ENCODE peak calls at places on chromosome 12, in five cellular contexts. One of them, this sample, is unnamed.

GRCh38 chr12:105534068-105534467 is 203.6 kb downstream of the C12orf75 start:
- DNase-seq in H9: no peak
- DNase-seq in H1: no peak
- DNase-seq in trophoblast cell: no peak
- DNase-seq in neuronal stem cell: no peak
- DNase-seq in this sample: no peak

GRCh38 chr12:32115404-32116104 is 8.9 kb downstream of the BICD1 start:
- DNase-seq in H9: peak
- DNase-seq in H1: no peak
- DNase-seq in trophoblast cell: no peak
- DNase-seq in neuronal stem cell: no peak
- DNase-seq in this sample: peak

GRCh38 chr12:48532601-48533000 is 7.2 kb downstream of the OR8S1 start:
- DNase-seq in H9: no peak
- DNase-seq in H1: no peak
- DNase-seq in trophoblast cell: no peak
- DNase-seq in neuronal stem cell: no peak
- DNase-seq in this sample: no peak

GRCh38 chr12:53169644-53170043 is 10.9 kb upstream of the ZNF740 start:
- DNase-seq in H9: no peak
- DNase-seq in H1: no peak
- DNase-seq in trophoblast cell: no peak
- DNase-seq in neuronal stem cell: no peak
- DNase-seq in this sample: no peak

GRCh38 chr12:100566887-100567637 is 6.4 kb upstream of the GAS2L3 start:
- DNase-seq in H9: no peak
- DNase-seq in H1: no peak
- DNase-seq in trophoblast cell: no peak
- DNase-seq in neuronal stem cell: no peak
- DNase-seq in this sample: no peak

GRCh38 chr12:106282457-106283097 is 20.0 kb upstream of the TCP11L2 start:
- DNase-seq in H9: peak
- DNase-seq in H1: no peak
- DNase-seq in trophoblast cell: peak
- DNase-seq in neuronal stem cell: peak
- DNase-seq in this sample: peak

GRCh38 chr12:110819150-110819549 is 27.6 kb upstream of the CCDC63 start:
- DNase-seq in H9: no peak
- DNase-seq in H1: no peak
- DNase-seq in trophoblast cell: no peak
- DNase-seq in neuronal stem cell: no peak
- DNase-seq in this sample: no peak

GRCh38 chr12:131808744-131809371 is 19.3 kb upstream of the MMP17 start:
- DNase-seq in H9: no peak
- DNase-seq in H1: no peak
- DNase-seq in trophoblast cell: no peak
- DNase-seq in neuronal stem cell: no peak
- DNase-seq in this sample: no peak

GRCh38 chr12:53051058-53051880 is 1.4 kb downstream of the TNS2 start:
- DNase-seq in H9: no peak
- DNase-seq in H1: no peak
- DNase-seq in trophoblast cell: no peak
- DNase-seq in neuronal stem cell: no peak
- DNase-seq in this sample: peak

GRCh38 chr12:40103043-40103442 is 2.8 kb downstream of the SLC2A13 start:
- DNase-seq in H9: no peak
- DNase-seq in H1: no peak
- DNase-seq in trophoblast cell: no peak
- DNase-seq in neuronal stem cell: no peak
- DNase-seq in this sample: no peak

GRCh38 chr12:71159260-71159659 is 1.5 kb upstream of the TSPAN8 start:
- DNase-seq in H9: no peak
- DNase-seq in H1: no peak
- DNase-seq in trophoblast cell: no peak
- DNase-seq in neuronal stem cell: no peak
- DNase-seq in this sample: no peak

GRCh38 chr12:67057072-67057471 is 212.1 kb upstream of the CAND1 start:
- DNase-seq in H9: no peak
- DNase-seq in H1: no peak
- DNase-seq in trophoblast cell: no peak
- DNase-seq in neuronal stem cell: no peak
- DNase-seq in this sample: no peak

GRCh38 chr12:17793854-17794253 is 296.1 kb downstream of the RERGL start:
- DNase-seq in H9: no peak
- DNase-seq in H1: no peak
- DNase-seq in trophoblast cell: no peak
- DNase-seq in neuronal stem cell: no peak
- DNase-seq in this sample: no peak

GRCh38 chr12:52787324-52787996 is 8.5 kb downstream of the KRT3 start:
- DNase-seq in H9: no peak
- DNase-seq in H1: no peak
- DNase-seq in trophoblast cell: no peak
- DNase-seq in neuronal stem cell: no peak
- DNase-seq in this sample: no peak

GRCh38 chr12:96219700-96220206 is 25.6 kb downstream of the ELK3 start:
- DNase-seq in H9: peak
- DNase-seq in H1: peak
- DNase-seq in trophoblast cell: peak
- DNase-seq in neuronal stem cell: no peak
- DNase-seq in this sample: peak

GRCh38 chr12:113747048-113747447 is 219.1 kb downstream of the RBM19 start:
- DNase-seq in H9: no peak
- DNase-seq in H1: no peak
- DNase-seq in trophoblast cell: no peak
- DNase-seq in neuronal stem cell: no peak
- DNase-seq in this sample: no peak

GRCh38 chr12:16586350-16587109 is 19.4 kb downstream of the LMO3 start:
- DNase-seq in H9: no peak
- DNase-seq in H1: no peak
- DNase-seq in trophoblast cell: no peak
- DNase-seq in neuronal stem cell: no peak
- DNase-seq in this sample: no peak

GRCh38 chr12:104604070-104604994 is 147.6 kb downstream of the CHST11 start:
- DNase-seq in H9: peak
- DNase-seq in H1: peak
- DNase-seq in trophoblast cell: peak
- DNase-seq in neuronal stem cell: no peak
- DNase-seq in this sample: peak

GRCh38 chr12:14207946-14208612 is 157.4 kb upstream of the ATF7IP start:
- DNase-seq in H9: no peak
- DNase-seq in H1: no peak
- DNase-seq in trophoblast cell: peak
- DNase-seq in neuronal stem cell: no peak
- DNase-seq in this sample: no peak

GRCh38 chr12:30191701-30192455 is 408.1 kb upstream of the TMTC1 start:
- DNase-seq in H9: no peak
- DNase-seq in H1: no peak
- DNase-seq in trophoblast cell: no peak
- DNase-seq in neuronal stem cell: no peak
- DNase-seq in this sample: no peak

GRCh38 chr12:105741786-105742566 is 396.8 kb downstream of the NUAK1 start:
- DNase-seq in H9: no peak
- DNase-seq in H1: no peak
- DNase-seq in trophoblast cell: no peak
- DNase-seq in neuronal stem cell: no peak
- DNase-seq in this sample: peak

GRCh38 chr12:50778663-50779590 is 15.0 kb downstream of the ATF1 start:
- DNase-seq in H9: no peak
- DNase-seq in H1: no peak
- DNase-seq in trophoblast cell: no peak
- DNase-seq in neuronal stem cell: no peak
- DNase-seq in this sample: no peak

GRCh38 chr12:46657416-46658411 is 168.1 kb downstream of the SLC38A4 start:
- DNase-seq in H9: no peak
- DNase-seq in H1: no peak
- DNase-seq in trophoblast cell: no peak
- DNase-seq in neuronal stem cell: no peak
- DNase-seq in this sample: peak

GRCh38 chr12:45638386-45638785 is 91.1 kb upstream of the ARID2 start:
- DNase-seq in H9: no peak
- DNase-seq in H1: no peak
- DNase-seq in trophoblast cell: no peak
- DNase-seq in neuronal stem cell: no peak
- DNase-seq in this sample: no peak
- H2BK12ac ChIP-seq in H9: no peak
- H2BK12ac ChIP-seq in H1: no peak
- H2BK12ac ChIP-seq in trophoblast cell: no peak
- H2BK12ac ChIP-seq in neuronal stem cell: no peak
- H2BK12ac ChIP-seq in this sample: no peak

GRCh38 chr12:91210144-91210543 is 27.5 kb upstream of the DCN start:
- DNase-seq in H9: no peak
- DNase-seq in H1: no peak
- DNase-seq in trophoblast cell: no peak
- DNase-seq in neuronal stem cell: no peak
- DNase-seq in this sample: no peak
- H2AK5ac ChIP-seq in H9: no peak
- H2AK5ac ChIP-seq in H1: no peak
- H2AK5ac ChIP-seq in trophoblast cell: no peak
- H2AK5ac ChIP-seq in neuronal stem cell: no peak
- H2AK5ac ChIP-seq in this sample: no peak

GRCh38 chr12:42216737-42217136 is 21.3 kb downstream of the YAF2 start:
- DNase-seq in H9: no peak
- DNase-seq in H1: no peak
- DNase-seq in trophoblast cell: no peak
- DNase-seq in neuronal stem cell: no peak
- DNase-seq in this sample: no peak
- H2BK12ac ChIP-seq in H9: no peak
- H2BK12ac ChIP-seq in H1: no peak
- H2BK12ac ChIP-seq in trophoblast cell: no peak
- H2BK12ac ChIP-seq in neuronal stem cell: no peak
- H2BK12ac ChIP-seq in this sample: no peak

GRCh38 chr12:124480469-124481256 is 86.7 kb downstream of the NCOR2 start:
- DNase-seq in H9: no peak
- DNase-seq in H1: no peak
- DNase-seq in trophoblast cell: peak
- DNase-seq in neuronal stem cell: no peak
- DNase-seq in this sample: peak
- H2AK5ac ChIP-seq in H9: no peak
- H2AK5ac ChIP-seq in H1: no peak
- H2AK5ac ChIP-seq in trophoblast cell: no peak
- H2AK5ac ChIP-seq in neuronal stem cell: peak
- H2AK5ac ChIP-seq in this sample: peak

This sample was measured in mesenchymal stem cell.